ENCODE peak calls at places on chromosomes 7 and 10, in nine cellular contexts. One of them, this sample, is unnamed. For H3K9me3, the result is how much of the 10 kb centered on the place peaks cover.

GRCh38 chr10:4315529-4315928 is 510.5 kb upstream of the AKR1E2 start:
- DNase-seq in tibial artery: no peak
- DNase-seq in prostate gland: no peak
- DNase-seq in hepatocyte: no peak
- DNase-seq in CD8-positive, alpha-beta T cell: no peak
- DNase-seq in ovary: peak
- DNase-seq in fibroblast of lung: peak
- DNase-seq in HCT116: no peak
- DNase-seq in colonic mucosa: no peak
- DNase-seq in this sample: no peak

GRCh38 chr10:58164517-58164916 is 103.2 kb downstream of the IPMK start:
- DNase-seq in tibial artery: no peak
- DNase-seq in prostate gland: no peak
- DNase-seq in hepatocyte: no peak
- DNase-seq in CD8-positive, alpha-beta T cell: no peak
- DNase-seq in ovary: no peak
- DNase-seq in fibroblast of lung: no peak
- DNase-seq in HCT116: no peak
- DNase-seq in colonic mucosa: no peak
- DNase-seq in this sample: no peak

GRCh38 chr7:143407296-143408246 is 1.1 kb downstream of the EPHA1 start:
- DNase-seq in tibial artery: no peak
- DNase-seq in prostate gland: no peak
- DNase-seq in hepatocyte: no peak
- DNase-seq in CD8-positive, alpha-beta T cell: peak
- DNase-seq in ovary: no peak
- DNase-seq in fibroblast of lung: no peak
- DNase-seq in HCT116: no peak
- DNase-seq in colonic mucosa: no peak
- DNase-seq in this sample: no peak

GRCh38 chr7:1857487-1858425 is 187.7 kb downstream of the ELFN1 start:
- DNase-seq in tibial artery: peak
- DNase-seq in prostate gland: no peak
- DNase-seq in hepatocyte: no peak
- DNase-seq in CD8-positive, alpha-beta T cell: peak
- DNase-seq in ovary: no peak
- DNase-seq in fibroblast of lung: no peak
- DNase-seq in HCT116: no peak
- DNase-seq in colonic mucosa: no peak
- DNase-seq in this sample: peak

GRCh38 chr10:77550378-77550777 is 87.2 kb downstream of the KCNMA1 start:
- DNase-seq in tibial artery: peak
- DNase-seq in prostate gland: no peak
- DNase-seq in hepatocyte: no peak
- DNase-seq in CD8-positive, alpha-beta T cell: no peak
- DNase-seq in ovary: no peak
- DNase-seq in fibroblast of lung: no peak
- DNase-seq in HCT116: no peak
- DNase-seq in colonic mucosa: no peak
- DNase-seq in this sample: no peak

GRCh38 chr10:46325021-46325420 is 38.2 kb downstream of the ANTXRL start:
- DNase-seq in tibial artery: no peak
- DNase-seq in prostate gland: no peak
- DNase-seq in hepatocyte: no peak
- DNase-seq in CD8-positive, alpha-beta T cell: no peak
- DNase-seq in ovary: no peak
- DNase-seq in fibroblast of lung: no peak
- DNase-seq in HCT116: no peak
- DNase-seq in colonic mucosa: no peak
- DNase-seq in this sample: no peak

GRCh38 chr10:84541289-84541637 is 212.9 kb downstream of the CCSER2 start:
- DNase-seq in tibial artery: no peak
- DNase-seq in prostate gland: no peak
- DNase-seq in hepatocyte: no peak
- DNase-seq in CD8-positive, alpha-beta T cell: no peak
- DNase-seq in ovary: no peak
- DNase-seq in fibroblast of lung: no peak
- DNase-seq in HCT116: no peak
- DNase-seq in colonic mucosa: no peak
- DNase-seq in this sample: no peak

GRCh38 chr10:22959292-22959691 is 31.4 kb downstream of the ARMC3 start:
- DNase-seq in tibial artery: no peak
- DNase-seq in prostate gland: no peak
- DNase-seq in hepatocyte: peak
- DNase-seq in CD8-positive, alpha-beta T cell: no peak
- DNase-seq in ovary: no peak
- DNase-seq in fibroblast of lung: no peak
- DNase-seq in HCT116: no peak
- DNase-seq in colonic mucosa: no peak
- DNase-seq in this sample: no peak

GRCh38 chr10:32445036-32445435 is 904 bp upstream of the CCDC7 start:
- DNase-seq in tibial artery: no peak
- DNase-seq in prostate gland: no peak
- DNase-seq in hepatocyte: no peak
- DNase-seq in CD8-positive, alpha-beta T cell: no peak
- DNase-seq in ovary: no peak
- DNase-seq in fibroblast of lung: peak
- DNase-seq in HCT116: no peak
- DNase-seq in colonic mucosa: no peak
- DNase-seq in this sample: no peak

GRCh38 chr10:32446701-32447406 is 914 bp downstream of the CCDC7 start:
- DNase-seq in tibial artery: no peak
- DNase-seq in prostate gland: no peak
- DNase-seq in hepatocyte: peak
- DNase-seq in CD8-positive, alpha-beta T cell: no peak
- DNase-seq in ovary: peak
- DNase-seq in fibroblast of lung: peak
- DNase-seq in HCT116: peak
- DNase-seq in colonic mucosa: peak
- DNase-seq in this sample: no peak

DNA sequence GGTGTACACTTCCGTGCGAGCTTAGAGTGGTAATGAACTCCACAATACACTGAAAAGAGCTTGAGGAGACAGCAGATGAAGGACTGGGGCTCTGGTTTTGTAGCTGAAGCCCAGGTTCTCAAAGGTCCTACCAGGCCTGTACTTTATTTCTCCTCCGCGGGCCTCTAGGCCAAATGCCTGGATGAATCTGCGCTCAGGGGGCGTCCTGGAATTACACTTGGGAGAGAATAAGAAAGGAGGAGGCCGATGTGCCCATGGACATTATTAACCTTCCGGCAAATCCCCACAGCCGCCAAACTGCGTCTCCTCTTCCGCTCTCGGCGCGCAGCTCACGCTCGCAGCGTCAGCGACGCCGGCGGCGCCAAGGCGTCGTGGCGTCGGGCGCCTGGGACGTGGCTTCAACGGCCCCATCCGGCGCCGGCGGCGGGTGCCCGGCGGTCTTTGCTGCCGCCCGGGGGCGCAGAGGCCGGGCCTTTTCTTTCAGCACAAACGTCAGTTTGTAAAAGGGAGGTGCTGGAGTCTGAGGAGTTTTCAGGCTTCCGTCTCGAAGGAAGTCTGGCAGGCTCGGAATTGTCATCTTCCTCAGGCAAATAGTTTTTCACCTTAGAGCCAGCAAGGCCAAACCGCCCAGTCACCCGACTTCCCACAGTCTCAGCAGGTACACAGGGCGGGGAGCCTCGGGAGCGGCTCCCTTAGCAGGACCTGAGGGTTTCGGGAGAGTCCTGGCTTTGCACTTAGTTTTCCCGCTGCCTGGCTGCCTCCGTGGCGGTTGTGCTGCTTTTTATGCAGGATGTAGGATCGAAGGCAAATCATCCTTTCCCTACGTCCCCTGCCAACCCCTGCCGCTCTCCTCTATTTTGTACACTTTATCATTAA is at the start of gene CCDC7:
- DNase-seq in tibial artery: peak
- DNase-seq in prostate gland: peak
- DNase-seq in hepatocyte: peak
- DNase-seq in CD8-positive, alpha-beta T cell: peak
- DNase-seq in ovary: peak
- DNase-seq in fibroblast of lung: peak
- DNase-seq in HCT116: peak
- DNase-seq in colonic mucosa: peak
- DNase-seq in this sample: peak
- TF ChIP-seq CTCF in tibial artery: peak
- TF ChIP-seq CTCF in prostate gland: peak
- TF ChIP-seq CTCF in hepatocyte: peak
- TF ChIP-seq CTCF in CD8-positive, alpha-beta T cell: peak
- TF ChIP-seq CTCF in ovary: peak
- TF ChIP-seq CTCF in fibroblast of lung: peak
- TF ChIP-seq CTCF in HCT116: peak
- TF ChIP-seq CTCF in colonic mucosa: peak
- TF ChIP-seq CTCF in this sample: peak

GRCh38 chr7:158051372-158051760 is 536.3 kb downstream of the PTPRN2 start:
- DNase-seq in tibial artery: peak
- DNase-seq in prostate gland: no peak
- DNase-seq in hepatocyte: no peak
- DNase-seq in CD8-positive, alpha-beta T cell: no peak
- DNase-seq in ovary: no peak
- DNase-seq in fibroblast of lung: no peak
- DNase-seq in HCT116: no peak
- DNase-seq in colonic mucosa: no peak
- DNase-seq in this sample: peak

GRCh38 chr7:158048569-158048968 is 539.1 kb downstream of the PTPRN2 start:
- DNase-seq in tibial artery: no peak
- DNase-seq in prostate gland: no peak
- DNase-seq in hepatocyte: no peak
- DNase-seq in CD8-positive, alpha-beta T cell: no peak
- DNase-seq in ovary: no peak
- DNase-seq in fibroblast of lung: no peak
- DNase-seq in HCT116: no peak
- DNase-seq in colonic mucosa: no peak
- DNase-seq in this sample: no peak

GRCh38 chr7:158047386-158048059 is 540.1 kb downstream of the PTPRN2 start:
- DNase-seq in tibial artery: no peak
- DNase-seq in prostate gland: no peak
- DNase-seq in hepatocyte: no peak
- DNase-seq in CD8-positive, alpha-beta T cell: no peak
- DNase-seq in ovary: no peak
- DNase-seq in fibroblast of lung: no peak
- DNase-seq in HCT116: no peak
- DNase-seq in colonic mucosa: no peak
- DNase-seq in this sample: no peak

GRCh38 chr7:158050441-158051371 is 536.9 kb downstream of the PTPRN2 start:
- DNase-seq in tibial artery: peak
- DNase-seq in prostate gland: no peak
- DNase-seq in hepatocyte: no peak
- DNase-seq in CD8-positive, alpha-beta T cell: no peak
- DNase-seq in ovary: no peak
- DNase-seq in fibroblast of lung: no peak
- DNase-seq in HCT116: no peak
- DNase-seq in colonic mucosa: no peak
- DNase-seq in this sample: peak

GRCh38 chr7:158049271-158049670 is 538.4 kb downstream of the PTPRN2 start:
- DNase-seq in tibial artery: peak
- DNase-seq in prostate gland: no peak
- DNase-seq in hepatocyte: no peak
- DNase-seq in CD8-positive, alpha-beta T cell: no peak
- DNase-seq in ovary: no peak
- DNase-seq in fibroblast of lung: no peak
- DNase-seq in HCT116: no peak
- DNase-seq in colonic mucosa: no peak
- DNase-seq in this sample: no peak
- H3K9me3 ChIP-seq in tibial artery: under half
- H3K9me3 ChIP-seq in prostate gland: under half
- H3K9me3 ChIP-seq in hepatocyte: under half
- H3K9me3 ChIP-seq in CD8-positive, alpha-beta T cell: under half
- H3K9me3 ChIP-seq in ovary: under half
- H3K9me3 ChIP-seq in fibroblast of lung: under half
- H3K9me3 ChIP-seq in HCT116: under half
- H3K9me3 ChIP-seq in colonic mucosa: under half
- H3K9me3 ChIP-seq in this sample: under half

GRCh38 chr7:49243521-49243920 is 319.2 kb downstream of the CDC14C start:
- DNase-seq in tibial artery: no peak
- DNase-seq in prostate gland: no peak
- DNase-seq in hepatocyte: no peak
- DNase-seq in CD8-positive, alpha-beta T cell: no peak
- DNase-seq in ovary: no peak
- DNase-seq in fibroblast of lung: no peak
- DNase-seq in HCT116: no peak
- DNase-seq in colonic mucosa: no peak
- DNase-seq in this sample: no peak

GRCh38 chr7:49247759-49248158 is 323.4 kb downstream of the CDC14C start:
- DNase-seq in tibial artery: no peak
- DNase-seq in prostate gland: no peak
- DNase-seq in hepatocyte: no peak
- DNase-seq in CD8-positive, alpha-beta T cell: no peak
- DNase-seq in ovary: no peak
- DNase-seq in fibroblast of lung: no peak
- DNase-seq in HCT116: no peak
- DNase-seq in colonic mucosa: no peak
- DNase-seq in this sample: no peak

GRCh38 chr7:49245062-49245461 is 320.7 kb downstream of the CDC14C start:
- DNase-seq in tibial artery: no peak
- DNase-seq in prostate gland: no peak
- DNase-seq in hepatocyte: no peak
- DNase-seq in CD8-positive, alpha-beta T cell: no peak
- DNase-seq in ovary: no peak
- DNase-seq in fibroblast of lung: no peak
- DNase-seq in HCT116: no peak
- DNase-seq in colonic mucosa: no peak
- DNase-seq in this sample: no peak

GRCh38 chr7:49244543-49244942 is 320.2 kb downstream of the CDC14C start:
- DNase-seq in tibial artery: no peak
- DNase-seq in prostate gland: no peak
- DNase-seq in hepatocyte: no peak
- DNase-seq in CD8-positive, alpha-beta T cell: no peak
- DNase-seq in ovary: no peak
- DNase-seq in fibroblast of lung: no peak
- DNase-seq in HCT116: no peak
- DNase-seq in colonic mucosa: no peak
- DNase-seq in this sample: no peak
- H3K27ac ChIP-seq in tibial artery: no peak
- H3K27ac ChIP-seq in prostate gland: no peak
- H3K27ac ChIP-seq in hepatocyte: no peak
- H3K27ac ChIP-seq in CD8-positive, alpha-beta T cell: no peak
- H3K27ac ChIP-seq in ovary: no peak
- H3K27ac ChIP-seq in fibroblast of lung: no peak
- H3K27ac ChIP-seq in HCT116: no peak
- H3K27ac ChIP-seq in colonic mucosa: no peak
- H3K27ac ChIP-seq in this sample: no peak

GRCh38 chr10:124416733-124417132 is 2.0 kb downstream of the OAT start:
- DNase-seq in tibial artery: no peak
- DNase-seq in prostate gland: peak
- DNase-seq in hepatocyte: no peak
- DNase-seq in CD8-positive, alpha-beta T cell: no peak
- DNase-seq in ovary: no peak
- DNase-seq in fibroblast of lung: peak
- DNase-seq in HCT116: no peak
- DNase-seq in colonic mucosa: no peak
- DNase-seq in this sample: no peak

GRCh38 chr10:124417846-124418725 is 637 bp downstream of the OAT start:
- DNase-seq in tibial artery: peak
- DNase-seq in prostate gland: peak
- DNase-seq in hepatocyte: peak
- DNase-seq in CD8-positive, alpha-beta T cell: peak
- DNase-seq in ovary: peak
- DNase-seq in fibroblast of lung: peak
- DNase-seq in HCT116: no peak
- DNase-seq in colonic mucosa: peak
- DNase-seq in this sample: peak

GRCh38 chr10:124420254-124420653 is 1.5 kb upstream of the OAT start:
- DNase-seq in tibial artery: no peak
- DNase-seq in prostate gland: no peak
- DNase-seq in hepatocyte: peak
- DNase-seq in CD8-positive, alpha-beta T cell: no peak
- DNase-seq in ovary: no peak
- DNase-seq in fibroblast of lung: no peak
- DNase-seq in HCT116: no peak
- DNase-seq in colonic mucosa: peak
- DNase-seq in this sample: no peak

GRCh38 chr10:124419635-124420034 is 912 bp upstream of the OAT start:
- DNase-seq in tibial artery: no peak
- DNase-seq in prostate gland: no peak
- DNase-seq in hepatocyte: no peak
- DNase-seq in CD8-positive, alpha-beta T cell: no peak
- DNase-seq in ovary: no peak
- DNase-seq in fibroblast of lung: no peak
- DNase-seq in HCT116: no peak
- DNase-seq in colonic mucosa: no peak
- DNase-seq in this sample: no peak

GRCh38 chr10:124418726-124419501 is at the start of gene OAT:
- DNase-seq in tibial artery: peak
- DNase-seq in prostate gland: peak
- DNase-seq in hepatocyte: peak
- DNase-seq in CD8-positive, alpha-beta T cell: peak
- DNase-seq in ovary: peak
- DNase-seq in fibroblast of lung: peak
- DNase-seq in HCT116: peak
- DNase-seq in colonic mucosa: peak
- DNase-seq in this sample: peak
- TF ChIP-seq CTCF in tibial artery: no peak
- TF ChIP-seq CTCF in prostate gland: peak
- TF ChIP-seq CTCF in hepatocyte: peak
- TF ChIP-seq CTCF in CD8-positive, alpha-beta T cell: no peak
- TF ChIP-seq CTCF in ovary: no peak
- TF ChIP-seq CTCF in fibroblast of lung: no peak
- TF ChIP-seq CTCF in HCT116: peak
- TF ChIP-seq CTCF in colonic mucosa: no peak
- TF ChIP-seq CTCF in this sample: no peak